ENCODE peak calls at places on chromosomes 2 and 18, in four cellular contexts. C is K562, V is HepG2, U is A549. P is an unnamed sample.

GRCh38 chr2:77938462-77938861 is 416.3 kb upstream of the LRRTM4 start:
- DNase-seq in C (no peak), V (no peak), U (no peak), P (no peak)

GRCh38 chr2:171159326-171160118 is 1.2 kb downstream of the TLK1 start:
- DNase-seq in C (peak), V (peak), U (peak), P (peak)

GRCh38 chr2:96698221-96698861 is 41.5 kb downstream of the LMAN2L start:
- DNase-seq in C (no peak), V (no peak), U (no peak), P (no peak)

GRCh38 chr2:16284941-16285625 is 344.7 kb downstream of the MYCN start:
- DNase-seq in C (no peak), V (no peak), U (no peak), P (no peak)

GRCh38 chr2:198309673-198310280 is 505.4 kb downstream of the PLCL1 start:
- DNase-seq in C (peak), V (peak), U (peak), P (peak)

GRCh38 chr2:855177-855576 is 95.5 kb upstream of the SNTG2 start:
- DNase-seq in C (no peak), V (no peak), U (no peak), P (no peak)

GRCh38 chr2:151638188-151638933 is 95.9 kb downstream of the NEB start:
- DNase-seq in C (no peak), V (peak), U (peak), P (no peak)

GRCh38 chr18:47254341-47254939 is 3.0 kb upstream of the SKOR2 start:
- DNase-seq in C (peak), V (peak), U (no peak), P (peak)

GRCh38 chr2:148259674-148260073 is 238.8 kb downstream of the MBD5 start:
- DNase-seq in C (peak), V (no peak), U (peak), P (no peak)

GRCh38 chr2:153873062-153874048 is 1.6 kb downstream of the GALNT13 start:
- DNase-seq in C (no peak), V (no peak), U (peak), P (peak)

GRCh38 chr2:163863073-163863472 is 127.3 kb upstream of the FIGN start:
- DNase-seq in C (no peak), V (no peak), U (no peak), P (no peak)

GRCh38 chr2:189191766-189192165 is 12.2 kb upstream of the COL5A2 start:
- DNase-seq in C (no peak), V (no peak), U (peak), P (no peak)

GRCh38 chr18:58394046-58394445 is 234.8 kb downstream of the ALPK2 start:
- DNase-seq in C (no peak), V (no peak), U (no peak), P (no peak)

GRCh38 chr2:237218756-237219155 is 133.1 kb downstream of the COPS8 start:
- DNase-seq in C (no peak), V (no peak), U (no peak), P (no peak)

GRCh38 chr2:176685908-176686307 is 416.7 kb downstream of the MTX2 start:
- DNase-seq in C (no peak), V (no peak), U (no peak), P (no peak)

GRCh38 chr2:135299656-135300244 is 231.3 kb downstream of the ZRANB3 start:
- DNase-seq in C (no peak), V (no peak), U (no peak), P (no peak)

GRCh38 chr2:55010149-55010591 is 40.1 kb downstream of the RTN4 start:
- DNase-seq in C (no peak), V (no peak), U (peak), P (no peak)

GRCh38 chr2:219155054-219155644 is 5.5 kb downstream of the NHEJ1 start:
- DNase-seq in C (peak), V (peak), U (peak), P (peak)

GRCh38 chr18:24553886-24554285 is 93.4 kb downstream of the HRH4 start:
- DNase-seq in C (no peak), V (no peak), U (no peak), P (no peak)

GRCh38 chr18:45726603-45727002 is 2.6 kb downstream of the SLC14A1 start:
- DNase-seq in C (no peak), V (no peak), U (no peak), P (no peak)

GRCh38 chr2:167966937-167967913 is 280.2 kb downstream of the STK39 start:
- DNase-seq in C (no peak), V (no peak), U (no peak), P (no peak)

GRCh38 chr2:144466637-144467036 is 53.3 kb downstream of the ZEB2 start:
- DNase-seq in C (no peak), V (no peak), U (no peak), P (no peak)

GRCh38 chr18:73980289-73980979 is 167.2 kb downstream of the FBXO15 start:
- DNase-seq in C (no peak), V (peak), U (peak), P (peak)

GRCh38 chr18:73973972-73974371 is 173.7 kb downstream of the FBXO15 start:
- DNase-seq in C (no peak), V (no peak), U (no peak), P (no peak)

GRCh38 chr18:73979742-73980141 is 167.9 kb downstream of the FBXO15 start:
- DNase-seq in C (no peak), V (no peak), U (no peak), P (no peak)

GRCh38 chr18:73975266-73975665 is 172.4 kb downstream of the FBXO15 start:
- DNase-seq in C (no peak), V (no peak), U (no peak), P (no peak)
- TF ChIP-seq NR3C1 in C (no peak), V (no peak), U (no peak), P (no peak)

GRCh38 chr18:61901334-61901986 is 8.7 kb upstream of the RNF152 start:
- DNase-seq in C (peak), V (peak), U (peak), P (peak)
- TF ChIP-seq USF2 in C (no peak), V (no peak), U (no peak), P (no peak)

GRCh38 chr18:26017929-26018328 is 72.5 kb downstream of the SS18 start:
- DNase-seq in C (no peak), V (no peak), U (peak), P (no peak)
- TF ChIP-seq NR3C1 in C (no peak), V (no peak), U (no peak), P (no peak)

GRCh38 chr2:10523406-10524189 is 75.5 kb upstream of the ODC1 start:
- DNase-seq in C (no peak), V (no peak), U (no peak), P (no peak)
- TF ChIP-seq USF2 in C (no peak), V (no peak), U (no peak), P (no peak)

DNA sequence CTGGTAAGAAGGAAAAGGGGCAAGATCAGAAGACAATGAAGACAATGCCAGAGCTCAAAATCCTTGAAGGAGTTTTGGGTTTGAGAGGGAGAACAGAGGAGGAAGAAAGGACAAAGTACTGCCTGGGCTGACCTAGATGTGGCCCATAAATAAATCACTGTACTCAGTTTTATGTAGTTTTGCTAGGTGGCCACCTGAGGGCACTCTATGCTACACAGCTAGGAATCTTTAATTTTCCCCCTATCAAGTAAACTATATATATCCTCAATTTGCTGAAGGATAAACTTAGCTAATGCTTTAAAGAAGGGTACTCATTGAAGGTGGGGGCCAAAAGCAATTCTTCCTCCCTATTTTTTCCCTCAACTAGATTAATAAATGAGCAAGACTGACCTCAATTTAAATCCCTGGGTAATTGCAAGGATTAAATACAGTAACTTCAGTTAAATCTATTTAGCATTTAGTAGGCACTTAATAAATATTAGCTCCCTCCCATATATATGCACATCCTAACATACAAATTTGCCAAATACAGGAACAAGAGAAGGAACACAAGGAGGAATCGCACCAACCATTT is 540.3 kb downstream of the NRXN1 start:
- DNase-seq in C (peak), V (peak), U (peak), P (peak)
- TF ChIP-seq NR3C1 in C (no peak), V (no peak), U (no peak), P (no peak)

DNA sequence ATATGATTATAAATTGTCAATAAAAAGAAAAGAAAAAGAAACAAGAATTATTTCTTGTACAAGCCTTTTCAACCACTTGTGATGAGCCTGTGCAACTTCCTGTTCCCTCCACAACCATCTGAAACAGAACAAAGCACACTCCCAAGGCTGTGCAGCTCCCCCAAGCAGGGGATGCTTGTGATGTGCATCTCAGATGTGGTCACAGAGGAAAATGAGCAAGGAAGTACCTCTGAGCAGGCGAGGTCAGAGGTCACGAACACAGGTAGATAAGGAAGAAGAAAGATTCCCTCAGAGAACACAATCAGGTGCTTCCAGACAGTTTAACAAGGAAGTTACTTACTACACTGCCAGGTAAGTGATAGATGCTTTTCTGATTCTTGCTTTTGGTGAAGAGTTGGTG is 274.8 kb upstream of the SLC39A10 start:
- DNase-seq in C (no peak), V (no peak), U (no peak), P (no peak)
- TF ChIP-seq USF2 in C (no peak), V (no peak), U (no peak), P (no peak)

GRCh38 chr2:239268082-239268481 is 132.7 kb downstream of the HDAC4 start:
- DNase-seq in C (no peak), V (no peak), U (peak), P (no peak)
- TF ChIP-seq NR3C1 in C (no peak), V (no peak), U (no peak), P (no peak)

P was measured in WTC11.